ENCODE peak calls at places on chromosome 9, in five cellular contexts. T, B, C, Q and G are unnamed samples.

GRCh38 chr9:86794356-86795046 is 152.8 kb downstream of the GAS1 start:
- DNase-seq in B (no peak), T (no peak), Q (no peak), C (no peak), G (no peak)

GRCh38 chr9:96256800-96257199 is 45.2 kb downstream of the HSD17B3 start:
- DNase-seq in T (no peak), C (peak; percentile 8), B (no peak), Q (no peak), G (no peak)

GRCh38 chr9:23630488-23630887 is 195.6 kb downstream of the ELAVL2 start:
- DNase-seq in Q (no peak), T (no peak), C (no peak), B (no peak), G (no peak)

GRCh38 chr9:99055384-99055783 is 49.5 kb upstream of the TGFBR1 start:
- DNase-seq in T (no peak), Q (no peak), C (no peak), B (peak; percentile 16), G (no peak)

GRCh38 chr9:107390806-107391205 is 98.8 kb downstream of the KLF4 start:
- DNase-seq in B (no peak), C (no peak), Q (no peak), T (no peak), G (no peak)

GRCh38 chr9:73348485-73348884 is 196.8 kb downstream of the ANXA1 start:
- DNase-seq in B (peak; percentile 12), T (no peak), Q (no peak), C (no peak), G (no peak)

GRCh38 chr9:128343855-128344254 is 3.5 kb downstream of the SLC27A4 start:
- DNase-seq in T (no peak), C (no peak), B (no peak), Q (no peak), G (no peak)

GRCh38 chr9:77731930-77732329 is 83.8 kb upstream of the GNA14 start:
- DNase-seq in C (no peak), T (no peak), B (no peak), Q (no peak), G (no peak)

GRCh38 chr9:132370592-132370991 is 15.8 kb upstream of the SETX start:
- DNase-seq in T (no peak), C (no peak), B (no peak), Q (no peak), G (no peak)

GRCh38 chr9:80467632-80468031 is 895.9 kb downstream of the TLE4 start:
- DNase-seq in B (no peak), T (no peak), Q (no peak), C (no peak), G (no peak)

GRCh38 chr9:128912270-128912853 is 8.4 kb upstream of the PHYHD1 start:
- DNase-seq in T (no peak), C (peak; percentile 34), Q (no peak), B (peak; percentile 93), G (no peak)

GRCh38 chr9:107208121-107208520 is 75.0 kb upstream of the RAD23B start:
- DNase-seq in C (no peak), Q (no peak), T (no peak), B (no peak), G (no peak)

GRCh38 chr9:69180670-69181069 is 6.6 kb downstream of the TJP2 start:
- DNase-seq in C (peak; percentile 68), T (no peak), Q (peak; percentile 54), B (peak; percentile 86), G (no peak)

GRCh38 chr9:13386935-13387667 is 107.6 kb upstream of the MPDZ start:
- DNase-seq in B (no peak), C (no peak), T (no peak), Q (no peak), G (no peak)

GRCh38 chr9:124735121-124735520 is 36.0 kb downstream of the NR6A1 start:
- DNase-seq in T (no peak), Q (no peak), C (peak; percentile 16), B (no peak), G (no peak)

GRCh38 chr9:123389070-123389469 is 33.1 kb downstream of the CRB2 start:
- DNase-seq in C (no peak), Q (no peak), T (no peak), B (no peak), G (no peak)

GRCh38 chr9:86549920-86550319 is 195.7 kb upstream of the TUT7 start:
- DNase-seq in T (no peak), Q (no peak), C (no peak), B (no peak), G (no peak)

GRCh38 chr9:17810728-17811634 is 232.1 kb downstream of the SH3GL2 start:
- DNase-seq in Q (peak; percentile 65), B (peak; percentile 49), T (peak; percentile 45), C (peak; percentile 64), G (peak; percentile 42)

GRCh38 chr9:32741706-32742105 is 41.6 kb upstream of the TMEM215 start:
- DNase-seq in T (no peak), C (no peak), Q (no peak), B (peak; percentile 6), G (no peak)

GRCh38 chr9:133577463-133578112 is 31.6 kb downstream of the FAM163B start:
- DNase-seq in B (no peak), T (no peak), C (no peak), Q (no peak), G (no peak)

GRCh38 chr9:68560131-68560844 is 19.6 kb upstream of the TMEM252 start:
- DNase-seq in Q (peak; percentile 37), C (peak; percentile 65), B (peak; percentile 40), T (peak; percentile 53), G (peak; percentile 50)

GRCh38 chr9:91421022-91421765 is 2.4 kb downstream of the NFIL3 start:
- DNase-seq in Q (no peak), C (peak; percentile 46), B (no peak), T (peak; percentile 54), G (peak; percentile 48)

GRCh38 chr9:121912812-121913627 is 180.1 kb downstream of the TTLL11 start:
- DNase-seq in B (peak; percentile 14), C (no peak), Q (no peak), T (no peak), G (no peak)

GRCh38 chr9:88534456-88535225 is at the start of gene NXNL2:
- DNase-seq in B (peak; percentile 93), C (peak; percentile 27), T (peak; percentile 43), Q (peak; percentile 77), G (no peak)

GRCh38 chr9:88530051-88530450 is 4.9 kb upstream of the NXNL2 start:
- DNase-seq in Q (no peak), T (no peak), B (peak; percentile 45), C (no peak), G (no peak)

GRCh38 chr9:88531920-88532319 is 3.1 kb upstream of the NXNL2 start:
- DNase-seq in C (no peak), T (no peak), B (no peak), Q (no peak), G (no peak)

GRCh38 chr9:88533951-88534455 is 975 bp upstream of the NXNL2 start:
- DNase-seq in B (peak; percentile 88), T (no peak), C (no peak), Q (peak; percentile 30), G (no peak)

GRCh38 chr9:88532320-88532719 is 2.7 kb upstream of the NXNL2 start:
- DNase-seq in C (peak; percentile 40), T (no peak), B (peak; percentile 78), Q (no peak), G (no peak)
- TF ChIP-seq CTCF in C (no peak), T (no peak), B (peak; percentile 29), Q (no peak), G (no peak)

DNA sequence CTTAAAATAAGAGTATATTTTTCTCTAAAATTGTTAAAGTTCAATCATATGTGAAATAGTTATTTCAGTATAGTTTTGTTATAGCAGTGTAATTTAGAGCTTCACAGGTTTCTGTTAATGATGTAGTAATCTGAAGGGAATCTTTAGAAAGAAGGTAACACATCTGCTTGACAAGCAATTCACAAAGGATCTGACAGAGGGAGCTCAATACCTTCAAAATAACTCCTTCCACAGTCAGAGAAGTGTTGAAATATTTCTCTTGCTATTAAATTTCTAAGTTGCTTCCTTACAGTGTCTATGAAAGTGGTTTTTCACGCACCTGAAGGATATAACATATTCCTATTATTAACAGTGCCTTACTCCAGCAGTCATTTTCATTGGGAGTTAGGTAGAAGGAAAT is 44.9 kb downstream of the SLC25A51 start:
- DNase-seq in B (peak; percentile 25), T (no peak), C (no peak), Q (no peak), G (no peak)
- TF ChIP-seq CTCF in B (peak; percentile 30), T (no peak), C (no peak), Q (no peak), G (no peak)

GRCh38 chr9:102428305-102428704 is 566.8 kb upstream of the CYLC2 start:
- DNase-seq in Q (no peak), C (no peak), T (no peak), B (no peak), G (no peak)
- TF ChIP-seq CTCF in Q (no peak), C (no peak), T (no peak), B (no peak), G (peak; percentile 17)

DNA sequence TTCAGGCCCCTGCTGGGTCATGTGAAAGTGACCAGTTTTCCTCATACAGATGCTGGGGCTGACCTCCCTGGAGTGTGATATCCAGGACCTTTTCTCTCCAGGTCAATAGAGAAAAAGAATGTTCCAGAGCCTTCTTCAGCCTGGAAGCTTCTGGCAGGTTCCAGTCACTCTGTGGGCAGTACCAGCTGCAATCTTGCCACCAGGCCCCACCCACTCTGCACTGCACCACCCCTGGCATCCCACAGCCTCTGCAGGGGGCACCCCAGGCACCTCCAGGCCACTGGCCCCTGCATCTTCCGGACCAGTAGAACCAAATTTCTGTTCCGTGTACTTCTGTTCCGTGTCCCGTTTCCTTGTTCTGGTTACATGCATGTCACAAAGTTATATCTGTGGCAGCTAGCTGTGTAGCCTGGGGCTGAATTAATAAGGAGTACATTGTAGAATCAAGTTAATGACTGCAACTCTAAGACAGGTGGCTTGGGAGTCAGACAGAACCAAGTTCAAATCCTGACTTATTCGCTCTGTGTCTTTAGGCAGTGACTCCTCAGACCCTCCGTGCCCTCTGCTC is 83.2 kb upstream of the ZBTB43 start:
- DNase-seq in Q (no peak), T (no peak), B (no peak), C (peak; percentile 43), G (no peak)
- TF ChIP-seq CTCF in Q (no peak), T (no peak), B (no peak), C (no peak), G (no peak)

GRCh38 chr9:82492274-82492673 is 503.7 kb downstream of the SPATA31D1 start:
- DNase-seq in B (no peak), C (no peak), T (no peak), Q (no peak), G (no peak)
- TF ChIP-seq CTCF in B (peak; percentile 19), C (no peak), T (no peak), Q (no peak), G (no peak)

GRCh38 chr9:9142001-9142400 is 1342.4 kb upstream of the DMAC1 start:
- DNase-seq in C (no peak), Q (no peak), B (no peak), T (no peak), G (no peak)
- TF ChIP-seq CTCF in C (no peak), Q (no peak), B (no peak), T (no peak), G (no peak)

GRCh38 chr9:88922091-88922490 is 69.2 kb upstream of the S1PR3 start:
- DNase-seq in C (peak; percentile 86), Q (no peak), B (no peak), T (no peak), G (peak; percentile 21)

GRCh38 chr9:88917375-88917774 is 73.9 kb upstream of the S1PR3 start:
- DNase-seq in Q (no peak), B (no peak), T (no peak), C (no peak), G (no peak)

GRCh38 chr9:88920645-88921044 is 70.6 kb upstream of the S1PR3 start:
- DNase-seq in T (no peak), C (no peak), B (peak; percentile 11), Q (no peak), G (no peak)

GRCh38 chr9:88915916-88916315 is 75.4 kb upstream of the S1PR3 start:
- DNase-seq in B (no peak), T (no peak), Q (no peak), C (no peak), G (no peak)

GRCh38 chr9:88916875-88917274 is 74.4 kb upstream of the S1PR3 start:
- DNase-seq in C (no peak), T (no peak), Q (no peak), B (no peak), G (no peak)
- TF ChIP-seq CTCF in C (no peak), T (no peak), Q (no peak), B (no peak), G (no peak)